ENCODE peak calls at places on chromosomes 13 and 19, in ten cellular contexts. G, I, S, K, U, W, N, D, R and M are unnamed samples.
A peak's percentile ranks its signal among the peaks of the same experiment; 100 is the strongest.

GRCh38 chr13:43132228-43132627 is 108.8 kb downstream of the DNAJC15 start:
- DNase-seq in U (peak; percentile 35), K (peak; percentile 87), W (no peak), D (peak; percentile 32), R (no peak), N (no peak), I (peak; percentile 42), G (peak; percentile 52), S (no peak), M (peak; percentile 87)

GRCh38 chr13:41137951-41138350 is 5.3 kb upstream of the KBTBD6 start:
- DNase-seq in W (no peak), D (no peak), K (no peak), I (no peak), U (no peak), N (no peak), G (no peak), R (no peak), S (no peak), M (no peak)

GRCh38 chr19:49761625-49762311 is 1.3 kb downstream of the TSKS start:
- DNase-seq in S (no peak), G (peak; percentile 25), D (peak; percentile 28), U (no peak), W (no peak), K (peak; percentile 73), I (no peak), R (peak; percentile 50), N (no peak), M (peak; percentile 78)

GRCh38 chr19:43316591-43317319 is 36.7 kb upstream of the CD177 start:
- DNase-seq in G (peak; percentile 56), D (no peak), W (peak; percentile 78), N (no peak), R (no peak), S (no peak), U (peak; percentile 73), I (peak; percentile 26), K (peak; percentile 62), M (peak; percentile 96)

GRCh38 chr19:11375143-11375948 is 880 bp downstream of the SWSAP1 start:
- DNase-seq in G (peak; percentile 31), S (peak; percentile 65), N (peak; percentile 77), I (peak; percentile 74), K (peak; percentile 79), D (peak; percentile 65), R (peak; percentile 70), U (no peak), W (peak; percentile 62), M (peak; percentile 83)

GRCh38 chr13:95099541-95099940 is 201.7 kb downstream of the ABCC4 start:
- DNase-seq in U (no peak), N (no peak), K (no peak), D (no peak), G (peak; percentile 36), W (no peak), R (no peak), S (no peak), I (no peak), M (no peak)

GRCh38 chr19:19461671-19462622 is 53.4 kb downstream of the TSSK6 start:
- DNase-seq in U (no peak), D (peak; percentile 82), K (peak; percentile 90), W (no peak), N (peak; percentile 32), S (no peak), G (peak; percentile 65), R (peak; percentile 81), I (peak; percentile 72), M (peak; percentile 94)

GRCh38 chr13:47478985-47479384 is 522.1 kb downstream of the SUCLA2 start:
- DNase-seq in K (no peak), N (no peak), W (no peak), D (no peak), R (no peak), G (no peak), S (no peak), U (no peak), I (no peak), M (no peak)

GRCh38 chr13:99352351-99353271 is 45.4 kb upstream of the GPR183 start:
- DNase-seq in R (no peak), G (no peak), S (no peak), W (no peak), D (no peak), N (no peak), K (no peak), U (no peak), I (no peak), M (peak; percentile 38)

GRCh38 chr13:40179882-40180281 is 486.6 kb downstream of the FOXO1 start:
- DNase-seq in U (no peak), N (no peak), K (no peak), W (no peak), S (no peak), G (no peak), D (peak; percentile 83), I (no peak), R (no peak), M (no peak)

GRCh38 chr13:37657134-37657533 is 58.6 kb upstream of the POSTN start:
- DNase-seq in D (no peak), W (no peak), K (no peak), G (no peak), I (no peak), N (no peak), U (no peak), S (no peak), R (no peak), M (no peak)

GRCh38 chr13:98919566-98919965 is 58.3 kb downstream of the DOCK9 start:
- DNase-seq in S (no peak), G (no peak), U (no peak), I (no peak), D (no peak), R (no peak), N (no peak), W (no peak), K (no peak), M (peak; percentile 52)

GRCh38 chr13:98447881-98448641 is 128.8 kb downstream of the STK24 start:
- DNase-seq in W (no peak), G (no peak), D (peak; percentile 33), N (no peak), K (peak; percentile 95), U (peak; percentile 34), R (peak; percentile 63), S (no peak), I (no peak), M (peak; percentile 92)

GRCh38 chr13:77389617-77389984 is 62.7 kb upstream of the MYCBP2 start:
- DNase-seq in U (no peak), R (no peak), S (no peak), D (no peak), G (no peak), W (no peak), K (no peak), I (no peak), N (no peak), M (no peak)

GRCh38 chr19:32396046-32396652 is 9.4 kb upstream of the DPY19L3 start:
- DNase-seq in U (no peak), I (no peak), W (no peak), N (no peak), R (no peak), D (no peak), G (no peak), K (no peak), S (no peak), M (no peak)

GRCh38 chr13:111621164-111621563 is 300.7 kb downstream of the TEX29 start:
- DNase-seq in G (no peak), S (no peak), R (no peak), D (no peak), W (no peak), I (no peak), K (no peak), U (no peak), N (no peak), M (no peak)
- H3K4me1 ChIP-seq in G (no peaks in the 10 kb centered on the region), S (no peaks in the 10 kb centered on the region), R (no peaks in the 10 kb centered on the region), D (no peaks in the 10 kb centered on the region), W (no peaks in the 10 kb centered on the region), I (no peaks in the 10 kb centered on the region), K (no peaks in the 10 kb centered on the region), U (no peaks in the 10 kb centered on the region), N (no peaks in the 10 kb centered on the region), M (no peaks in the 10 kb centered on the region)

GRCh38 chr13:31929031-31929770 is 102.4 kb upstream of the FRY start:
- DNase-seq in R (no peak), I (no peak), N (no peak), D (no peak), K (no peak), W (no peak), S (no peak), U (no peak), G (no peak), M (no peak)
- H3K4me1 ChIP-seq in R (peaks cover 45% of the 10 kb centered on the region), I (peaks cover 11% of the 10 kb centered on the region), N (no peaks in the 10 kb centered on the region), D (peaks cover 67% of the 10 kb centered on the region), K (peaks cover 16% of the 10 kb centered on the region), W (peaks cover 9% of the 10 kb centered on the region), S (peaks cover 33% of the 10 kb centered on the region), U (peaks cover 7% of the 10 kb centered on the region), G (peaks cover 52% of the 10 kb centered on the region), M (peaks cover 8% of the 10 kb centered on the region)

GRCh38 chr19:46621191-46622117 is 3.4 kb downstream of the PTGIR start:
- DNase-seq in W (no peak), R (peak; percentile 34), N (no peak), G (no peak), S (no peak), K (peak; percentile 62), I (no peak), U (no peak), D (no peak), M (no peak)

GRCh38 chr19:46622118-46622446 is 2.8 kb downstream of the PTGIR start:
- DNase-seq in U (no peak), N (no peak), G (no peak), R (peak; percentile 17), K (no peak), W (no peak), I (no peak), S (no peak), D (no peak), M (no peak)

GRCh38 chr19:46618670-46619231 is 6.1 kb downstream of the PTGIR start:
- DNase-seq in N (no peak), W (no peak), K (no peak), G (no peak), D (peak; percentile 92), U (no peak), R (peak; percentile 18), S (no peak), I (no peak), M (no peak)

GRCh38 chr19:46620716-46621115 is 4.2 kb downstream of the PTGIR start:
- DNase-seq in D (no peak), W (no peak), K (no peak), N (no peak), R (peak; percentile 39), S (no peak), G (no peak), U (no peak), I (no peak), M (no peak)

DNA sequence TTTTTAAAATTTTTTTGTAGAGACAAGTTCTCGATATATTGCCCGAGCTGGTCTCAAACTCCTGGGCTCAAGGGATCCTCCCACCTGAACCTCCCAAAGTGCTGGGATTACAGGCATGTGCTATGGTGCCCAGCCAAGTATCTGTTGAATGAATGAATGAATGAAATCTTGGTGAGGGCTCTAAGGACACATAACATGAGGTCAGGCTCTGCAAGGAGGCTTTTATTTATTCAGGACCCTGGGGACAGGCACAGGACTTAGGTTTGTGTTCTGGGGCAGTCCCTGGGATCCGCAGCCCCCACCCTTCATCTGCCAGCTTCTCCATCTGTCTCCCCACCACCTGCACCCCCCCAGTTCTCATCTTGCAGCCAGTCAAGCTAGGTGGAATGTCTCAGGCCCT is 4.6 kb downstream of the PTGIR start:
- DNase-seq in R (no peak), K (no peak), U (no peak), W (no peak), D (no peak), N (no peak), I (no peak), G (no peak), S (no peak), M (no peak)
- H3K4me1 ChIP-seq in R (peaks cover 66% of the 10 kb centered on the region), K (no peaks in the 10 kb centered on the region), U (peaks cover 23% of the 10 kb centered on the region), W (peaks cover 9% of the 10 kb centered on the region), D (peaks cover 43% of the 10 kb centered on the region), N (peaks cover 79% of the 10 kb centered on the region), I (peaks cover 26% of the 10 kb centered on the region), G (peaks cover 36% of the 10 kb centered on the region), S (peaks cover 31% of the 10 kb centered on the region), M (no peaks in the 10 kb centered on the region)

GRCh38 chr13:44304433-44304725 is 69.2 kb upstream of the SERP2 start:
- DNase-seq in G (no peak), D (no peak), K (no peak), S (no peak), I (no peak), U (no peak), W (no peak), N (no peak), R (no peak), M (no peak)
- H3K4me1 ChIP-seq in G (peaks cover 11% of the 10 kb centered on the region), D (peaks cover 23% of the 10 kb centered on the region), K (peaks cover 34% of the 10 kb centered on the region), S (no peaks in the 10 kb centered on the region), I (peaks cover 34% of the 10 kb centered on the region), U (peaks cover 99% of the 10 kb centered on the region), W (no peaks in the 10 kb centered on the region), N (peaks cover 10% of the 10 kb centered on the region), R (peaks cover 70% of the 10 kb centered on the region), M (peaks cover 5% of the 10 kb centered on the region)